ENCODE peak calls at places on chromosomes 5 and 9, in five cellular contexts. One of them, this sample, is unnamed.

GRCh38 chr5:109345699-109346098 is 64.1 kb downstream of the PJA2 start:
- DNase-seq in AG08395: peak
- DNase-seq in GM20000: no peak
- DNase-seq in activated CD4-positive, alpha-beta T cell treated with anti-CD3 and anti-CD28 coated beads, Interleukin-2, amount 50 U/mL, for 1 hour: no peak
- DNase-seq in CD8-positive, alpha-beta memory T cell: no peak
- DNase-seq in this sample: no peak

GRCh38 chr9:69276775-69277174 is 48.2 kb upstream of the ENTREP1 start:
- DNase-seq in AG08395: no peak
- DNase-seq in GM20000: no peak
- DNase-seq in activated CD4-positive, alpha-beta T cell treated with anti-CD3 and anti-CD28 coated beads, Interleukin-2, amount 50 U/mL, for 1 hour: no peak
- DNase-seq in CD8-positive, alpha-beta memory T cell: no peak
- DNase-seq in this sample: no peak

GRCh38 chr9:38431101-38431500 is 6.8 kb upstream of the IGFBPL1 start:
- DNase-seq in AG08395: no peak
- DNase-seq in GM20000: no peak
- DNase-seq in activated CD4-positive, alpha-beta T cell treated with anti-CD3 and anti-CD28 coated beads, Interleukin-2, amount 50 U/mL, for 1 hour: no peak
- DNase-seq in CD8-positive, alpha-beta memory T cell: no peak
- DNase-seq in this sample: no peak

GRCh38 chr5:138354926-138355378 is 2.5 kb downstream of the KDM3B start:
- DNase-seq in AG08395: peak
- DNase-seq in GM20000: peak
- DNase-seq in activated CD4-positive, alpha-beta T cell treated with anti-CD3 and anti-CD28 coated beads, Interleukin-2, amount 50 U/mL, for 1 hour: peak
- DNase-seq in CD8-positive, alpha-beta memory T cell: peak
- DNase-seq in this sample: peak

GRCh38 chr9:89114741-89115140 is 63.9 kb downstream of the SHC3 start:
- DNase-seq in AG08395: no peak
- DNase-seq in GM20000: no peak
- DNase-seq in activated CD4-positive, alpha-beta T cell treated with anti-CD3 and anti-CD28 coated beads, Interleukin-2, amount 50 U/mL, for 1 hour: no peak
- DNase-seq in CD8-positive, alpha-beta memory T cell: no peak
- DNase-seq in this sample: no peak

GRCh38 chr9:1718836-1719235 is 296.3 kb upstream of the SMARCA2 start:
- DNase-seq in AG08395: no peak
- DNase-seq in GM20000: no peak
- DNase-seq in activated CD4-positive, alpha-beta T cell treated with anti-CD3 and anti-CD28 coated beads, Interleukin-2, amount 50 U/mL, for 1 hour: no peak
- DNase-seq in CD8-positive, alpha-beta memory T cell: no peak
- DNase-seq in this sample: no peak

GRCh38 chr9:33220681-33221567 is 19.0 kb upstream of the SPINK4 start:
- DNase-seq in AG08395: no peak
- DNase-seq in GM20000: no peak
- DNase-seq in activated CD4-positive, alpha-beta T cell treated with anti-CD3 and anti-CD28 coated beads, Interleukin-2, amount 50 U/mL, for 1 hour: no peak
- DNase-seq in CD8-positive, alpha-beta memory T cell: no peak
- DNase-seq in this sample: no peak

GRCh38 chr5:148791334-148791667 is 35.1 kb upstream of the ADRB2 start:
- DNase-seq in AG08395: peak
- DNase-seq in GM20000: peak
- DNase-seq in activated CD4-positive, alpha-beta T cell treated with anti-CD3 and anti-CD28 coated beads, Interleukin-2, amount 50 U/mL, for 1 hour: no peak
- DNase-seq in CD8-positive, alpha-beta memory T cell: no peak
- DNase-seq in this sample: no peak

GRCh38 chr5:113061851-113062631 is 85.4 kb downstream of the DCP2 start:
- DNase-seq in AG08395: peak
- DNase-seq in GM20000: no peak
- DNase-seq in activated CD4-positive, alpha-beta T cell treated with anti-CD3 and anti-CD28 coated beads, Interleukin-2, amount 50 U/mL, for 1 hour: no peak
- DNase-seq in CD8-positive, alpha-beta memory T cell: no peak
- DNase-seq in this sample: peak

GRCh38 chr9:69546265-69546664 is 125.9 kb downstream of the APBA1 start:
- DNase-seq in AG08395: peak
- DNase-seq in GM20000: no peak
- DNase-seq in activated CD4-positive, alpha-beta T cell treated with anti-CD3 and anti-CD28 coated beads, Interleukin-2, amount 50 U/mL, for 1 hour: no peak
- DNase-seq in CD8-positive, alpha-beta memory T cell: no peak
- DNase-seq in this sample: peak

GRCh38 chr5:66828551-66829421 is 232.6 kb downstream of the MAST4 start:
- DNase-seq in AG08395: peak
- DNase-seq in GM20000: no peak
- DNase-seq in activated CD4-positive, alpha-beta T cell treated with anti-CD3 and anti-CD28 coated beads, Interleukin-2, amount 50 U/mL, for 1 hour: peak
- DNase-seq in CD8-positive, alpha-beta memory T cell: peak
- DNase-seq in this sample: peak

GRCh38 chr5:58582411-58583393 is at the start of gene RAB3C:
- DNase-seq in AG08395: peak
- DNase-seq in GM20000: peak
- DNase-seq in activated CD4-positive, alpha-beta T cell treated with anti-CD3 and anti-CD28 coated beads, Interleukin-2, amount 50 U/mL, for 1 hour: peak
- DNase-seq in CD8-positive, alpha-beta memory T cell: peak
- DNase-seq in this sample: peak

GRCh38 chr5:14429102-14429501 is 152.5 kb upstream of the OTULINL start:
- DNase-seq in AG08395: no peak
- DNase-seq in GM20000: no peak
- DNase-seq in activated CD4-positive, alpha-beta T cell treated with anti-CD3 and anti-CD28 coated beads, Interleukin-2, amount 50 U/mL, for 1 hour: no peak
- DNase-seq in CD8-positive, alpha-beta memory T cell: no peak
- DNase-seq in this sample: no peak

GRCh38 chr5:119269061-119269579 is 86.7 kb upstream of the TNFAIP8 start:
- DNase-seq in AG08395: peak
- DNase-seq in GM20000: peak
- DNase-seq in activated CD4-positive, alpha-beta T cell treated with anti-CD3 and anti-CD28 coated beads, Interleukin-2, amount 50 U/mL, for 1 hour: peak
- DNase-seq in CD8-positive, alpha-beta memory T cell: peak
- DNase-seq in this sample: peak

GRCh38 chr9:126642839-126643238 is 29.1 kb downstream of the LMX1B start:
- DNase-seq in AG08395: no peak
- DNase-seq in GM20000: no peak
- DNase-seq in activated CD4-positive, alpha-beta T cell treated with anti-CD3 and anti-CD28 coated beads, Interleukin-2, amount 50 U/mL, for 1 hour: no peak
- DNase-seq in CD8-positive, alpha-beta memory T cell: no peak
- DNase-seq in this sample: no peak

GRCh38 chr5:14597080-14597479 is 15.5 kb downstream of the OTULINL start:
- DNase-seq in AG08395: no peak
- DNase-seq in GM20000: no peak
- DNase-seq in activated CD4-positive, alpha-beta T cell treated with anti-CD3 and anti-CD28 coated beads, Interleukin-2, amount 50 U/mL, for 1 hour: no peak
- DNase-seq in CD8-positive, alpha-beta memory T cell: no peak
- DNase-seq in this sample: no peak

GRCh38 chr5:93018461-93018860 is 562.6 kb downstream of the NR2F1-AS1 start:
- DNase-seq in AG08395: peak
- DNase-seq in GM20000: no peak
- DNase-seq in activated CD4-positive, alpha-beta T cell treated with anti-CD3 and anti-CD28 coated beads, Interleukin-2, amount 50 U/mL, for 1 hour: no peak
- DNase-seq in CD8-positive, alpha-beta memory T cell: no peak
- DNase-seq in this sample: no peak

GRCh38 chr5:38473008-38473407 is 83.4 kb downstream of the LIFR start:
- DNase-seq in AG08395: no peak
- DNase-seq in GM20000: no peak
- DNase-seq in activated CD4-positive, alpha-beta T cell treated with anti-CD3 and anti-CD28 coated beads, Interleukin-2, amount 50 U/mL, for 1 hour: no peak
- DNase-seq in CD8-positive, alpha-beta memory T cell: no peak
- DNase-seq in this sample: no peak

GRCh38 chr5:67095346-67095871 is 101.2 kb downstream of the CD180 start:
- DNase-seq in AG08395: peak
- DNase-seq in GM20000: no peak
- DNase-seq in activated CD4-positive, alpha-beta T cell treated with anti-CD3 and anti-CD28 coated beads, Interleukin-2, amount 50 U/mL, for 1 hour: no peak
- DNase-seq in CD8-positive, alpha-beta memory T cell: no peak
- DNase-seq in this sample: peak

GRCh38 chr9:136327313-136327971 is at the start of gene GPSM1:
- DNase-seq in AG08395: peak
- DNase-seq in GM20000: peak
- DNase-seq in activated CD4-positive, alpha-beta T cell treated with anti-CD3 and anti-CD28 coated beads, Interleukin-2, amount 50 U/mL, for 1 hour: peak
- DNase-seq in CD8-positive, alpha-beta memory T cell: peak
- DNase-seq in this sample: peak

GRCh38 chr5:97087138-97087537 is 55.3 kb downstream of the LIX1 start:
- DNase-seq in AG08395: no peak
- DNase-seq in GM20000: no peak
- DNase-seq in activated CD4-positive, alpha-beta T cell treated with anti-CD3 and anti-CD28 coated beads, Interleukin-2, amount 50 U/mL, for 1 hour: no peak
- DNase-seq in CD8-positive, alpha-beta memory T cell: no peak
- DNase-seq in this sample: no peak

GRCh38 chr9:6142816-6143454 is 72.7 kb upstream of the IL33 start:
- DNase-seq in AG08395: no peak
- DNase-seq in GM20000: no peak
- DNase-seq in activated CD4-positive, alpha-beta T cell treated with anti-CD3 and anti-CD28 coated beads, Interleukin-2, amount 50 U/mL, for 1 hour: no peak
- DNase-seq in CD8-positive, alpha-beta memory T cell: no peak
- DNase-seq in this sample: no peak

GRCh38 chr5:111197523-111197922 is 26.7 kb upstream of the CAMK4 start:
- DNase-seq in AG08395: peak
- DNase-seq in GM20000: no peak
- DNase-seq in activated CD4-positive, alpha-beta T cell treated with anti-CD3 and anti-CD28 coated beads, Interleukin-2, amount 50 U/mL, for 1 hour: no peak
- DNase-seq in CD8-positive, alpha-beta memory T cell: no peak
- DNase-seq in this sample: peak

GRCh38 chr5:110852053-110852452 is 113.2 kb downstream of the SLC25A46 start:
- DNase-seq in AG08395: no peak
- DNase-seq in GM20000: no peak
- DNase-seq in activated CD4-positive, alpha-beta T cell treated with anti-CD3 and anti-CD28 coated beads, Interleukin-2, amount 50 U/mL, for 1 hour: no peak
- DNase-seq in CD8-positive, alpha-beta memory T cell: no peak
- DNase-seq in this sample: no peak